ENCODE peak calls at places on chromosomes 16 and 17, in five cellular contexts. D is H1, E is GM12878, X is HCT116, S is K562. W is an unnamed sample.

GRCh38 chr17:2695961-2696760 is 15.4 kb downstream of the CLUH start:
- DNase-seq in D (no peak), E (no peak), X (no peak), S (no peak), W (no peak)

GRCh38 chr17:57410169-57410568 is 153.8 kb downstream of the MSI2 start:
- DNase-seq in D (no peak), E (no peak), X (no peak), S (no peak), W (no peak)

GRCh38 chr17:46894476-46895151 is 28.3 kb upstream of the GOSR2 start:
- DNase-seq in D (peak), E (no peak), X (no peak), S (peak), W (no peak)

GRCh38 chr17:59845595-59846390 is 47.0 kb downstream of the TUBD1 start:
- DNase-seq in D (no peak), E (no peak), X (peak), S (peak), W (no peak)

GRCh38 chr16:48385272-48385953 is at the start of gene SIAH1:
- DNase-seq in D (peak), E (no peak), X (no peak), S (peak), W (peak)

GRCh38 chr17:36008998-36009665 is 7.8 kb upstream of the CCL15 start:
- DNase-seq in D (peak), E (no peak), X (no peak), S (peak), W (no peak)

GRCh38 chr16:25838724-25839186 is 147.0 kb downstream of the HS3ST4 start:
- DNase-seq in D (peak), E (peak), X (peak), S (peak), W (peak)

GRCh38 chr16:79253100-79253631 is 347.4 kb downstream of the MAF start:
- DNase-seq in D (no peak), E (no peak), X (no peak), S (no peak), W (no peak)

GRCh38 chr17:37081287-37081686 is 132.5 kb downstream of the AATF start:
- DNase-seq in D (no peak), E (no peak), X (no peak), S (no peak), W (no peak)

GRCh38 chr17:77641718-77642117 is 316.8 kb upstream of the TNRC6C start:
- DNase-seq in D (no peak), E (no peak), X (no peak), S (no peak), W (no peak)

GRCh38 chr16:64428463-64428862 is 693.4 kb downstream of the CDH11 start:
- DNase-seq in D (no peak), E (no peak), X (no peak), S (no peak), W (no peak)

GRCh38 chr17:48179071-48179945 is 71.7 kb downstream of the SNX11 start:
- DNase-seq in D (no peak), E (no peak), X (no peak), S (no peak), W (no peak)

GRCh38 chr16:19737306-19737975 is 19.4 kb downstream of the IQCK start:
- DNase-seq in D (no peak), E (no peak), X (no peak), S (no peak), W (no peak)

GRCh38 chr17:55784666-55785065 is 33.8 kb downstream of the PCTP start:
- DNase-seq in D (no peak), E (no peak), X (no peak), S (no peak), W (no peak)

DNA sequence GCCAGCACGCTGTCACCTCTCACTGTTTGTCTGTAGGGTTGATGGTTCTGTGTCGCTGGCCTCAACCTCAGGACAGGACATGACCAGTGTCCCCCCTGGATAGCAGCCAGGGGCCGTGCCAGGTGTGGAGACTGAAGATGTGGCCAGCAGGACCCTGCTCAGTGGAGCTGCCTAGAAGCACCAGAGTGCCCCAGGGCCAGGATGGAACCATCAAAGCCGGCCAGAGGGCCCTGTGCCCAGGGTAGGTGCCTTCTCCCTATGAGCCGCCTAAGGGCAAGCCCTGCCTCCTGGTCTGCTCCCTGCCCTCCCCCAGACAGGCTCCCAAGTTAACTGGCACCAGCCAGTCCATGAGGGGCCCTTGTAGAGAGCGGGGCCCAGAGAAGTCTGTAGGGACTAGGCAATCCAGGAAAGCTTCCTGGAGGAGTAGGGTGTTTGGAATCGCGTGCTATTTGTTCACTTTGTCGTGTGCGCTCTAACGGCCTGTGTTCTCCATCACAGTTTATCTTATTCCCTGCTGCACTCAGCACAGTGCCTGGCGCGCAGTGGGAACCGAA is 546 bp upstream of the NDUFB10 start:
- DNase-seq in D (peak), E (no peak), X (no peak), S (no peak), W (no peak)
- H3K9ac ChIP-seq in D (no peak), E (peak), X (peak), S (peak), W (peak)

DNA sequence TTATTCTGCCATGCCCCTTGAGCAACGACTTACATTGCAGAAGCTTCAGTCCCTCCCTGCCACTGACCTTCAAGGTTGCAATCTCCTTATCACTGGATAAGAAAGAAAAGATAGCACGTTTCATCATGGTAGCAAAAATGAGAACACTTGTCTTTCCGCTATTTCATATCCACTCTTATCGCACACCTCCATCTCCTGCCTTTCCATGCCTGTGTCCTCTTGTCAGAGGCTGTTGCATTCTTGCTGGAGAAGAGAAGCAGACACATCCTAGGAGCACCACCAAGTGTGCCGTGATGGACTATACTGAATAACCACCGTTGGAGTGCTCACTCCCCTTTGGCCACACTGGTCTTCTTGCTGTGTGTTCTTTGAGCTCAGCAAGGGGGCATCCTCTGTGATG is 230.6 kb upstream of the IRX3 start:
- DNase-seq in D (no peak), E (no peak), X (no peak), S (no peak), W (no peak)
- TF ChIP-seq ZNF274 in D (no peak), E (no peak), X (no peak), S (no peak), W (no peak)

GRCh38 chr16:67329901-67330300 is 3.3 kb downstream of the LRRC36 start:
- DNase-seq in D (no peak), E (no peak), X (no peak), S (no peak), W (no peak)
- H3K4me3 ChIP-seq in D (no peak), E (no peak), X (no peak), S (no peak), W (no peak)

DNA sequence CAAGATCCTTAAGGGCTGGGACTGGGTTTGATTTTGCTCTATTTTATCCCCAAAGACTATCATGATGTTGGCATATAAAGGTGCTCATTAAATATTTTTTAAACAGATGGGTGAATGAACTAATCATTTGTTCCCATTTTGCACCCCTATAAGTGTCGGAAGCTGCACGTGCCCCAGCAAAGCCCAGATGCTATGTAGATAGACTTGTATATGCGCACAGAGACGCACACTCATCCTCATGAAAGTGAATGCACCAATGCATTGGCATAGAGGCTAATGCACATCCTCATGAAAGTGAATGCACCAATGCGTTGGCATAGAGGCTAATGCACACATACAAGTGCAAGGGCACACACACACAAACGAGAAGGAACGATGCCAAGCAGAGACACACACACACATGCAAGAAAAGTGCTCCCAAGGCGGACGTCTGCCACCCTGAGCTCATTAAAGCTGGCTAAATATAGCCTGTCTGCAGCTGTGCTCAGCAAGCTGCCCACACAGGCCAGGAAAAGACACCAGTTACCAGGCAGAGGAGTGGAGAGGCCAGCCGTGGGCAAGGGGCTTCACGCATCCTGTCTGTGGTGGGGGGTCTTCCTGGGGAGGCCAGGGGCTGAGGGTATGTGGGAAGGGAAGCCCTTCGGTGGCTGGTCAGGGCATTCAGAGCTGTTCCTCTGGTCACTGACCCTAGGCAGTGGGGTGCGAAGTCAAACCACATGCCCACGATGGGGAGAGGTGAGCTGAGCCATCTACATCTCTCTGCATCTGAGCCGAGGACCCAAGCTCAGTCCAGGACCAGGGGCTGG is 52.6 kb downstream of the PIMREG start:
- DNase-seq in D (no peak), E (no peak), X (no peak), S (no peak), W (no peak)
- H3K9ac ChIP-seq in D (no peak), E (no peak), X (no peak), S (no peak), W (no peak)

DNA sequence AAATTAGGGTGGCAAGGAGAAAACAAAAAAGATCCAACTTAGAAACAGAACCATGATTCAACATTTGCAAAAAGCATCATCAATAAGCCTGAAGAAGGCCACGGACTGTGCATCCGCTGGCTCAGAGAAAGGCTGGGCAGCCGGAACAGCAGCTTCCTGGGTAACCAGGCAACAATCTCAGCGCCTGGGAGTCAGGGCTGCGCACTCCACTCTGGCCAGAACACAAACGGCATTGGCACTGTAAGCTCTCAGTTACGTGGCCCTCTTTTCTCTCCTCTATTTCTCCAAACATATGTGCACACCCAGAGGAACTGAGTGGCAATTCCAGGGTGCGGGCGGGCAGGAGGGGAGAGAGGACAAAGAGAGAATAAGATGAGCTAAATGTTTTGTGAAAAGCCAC is 6.4 kb upstream of the GHDC start:
- DNase-seq in D (no peak), E (no peak), X (no peak), S (no peak), W (no peak)
- TF ChIP-seq ZNF274 in D (no peak), E (no peak), X (no peak), S (no peak), W (no peak)

GRCh38 chr17:4951486-4951885 is 567 bp downstream of the ENO3 start:
- DNase-seq in D (no peak), E (no peak), X (no peak), S (no peak), W (no peak)
- H3K4me3 ChIP-seq in D (no peak), E (no peak), X (no peak), S (peak), W (peak)

GRCh38 chr16:50290856-50291255 is 24.5 kb downstream of the ADCY7 start:
- DNase-seq in D (no peak), E (no peak), X (no peak), S (no peak), W (no peak)

GRCh38 chr16:50292566-50292948 is 26.2 kb downstream of the ADCY7 start:
- DNase-seq in D (no peak), E (no peak), X (no peak), S (no peak), W (no peak)

GRCh38 chr16:50289950-50290764 is 23.8 kb downstream of the ADCY7 start:
- DNase-seq in D (no peak), E (no peak), X (no peak), S (no peak), W (no peak)

GRCh38 chr16:50293041-50293783 is 26.9 kb downstream of the ADCY7 start:
- DNase-seq in D (no peak), E (no peak), X (no peak), S (no peak), W (no peak)

GRCh38 chr16:50291719-50292565 is 25.6 kb downstream of the ADCY7 start:
- DNase-seq in D (no peak), E (no peak), X (no peak), S (no peak), W (no peak)
- H3K9ac ChIP-seq in D (no peak), E (no peak), X (no peak), S (peak), W (peak)